ENCODE peak calls at places on chromosomes 4 and X, in ten cellular contexts. Q is OCI-LY7; T is uterus; I is upper lobe of right lung; E is iPS DF 6.9; D is foreskin keratinocyte; C is psoas muscle; U is CD8-positive, alpha-beta T cell; P is astrocyte; G is K562. L is an unnamed sample. For H3K4me1, the result is how much of the 10 kb centered on the place peaks cover.

GRCh38 chr4:107035711-107036601 is at the start of gene DKK2:
- DNase-seq in Q (no peak), T (no peak), I (peak), E (no peak), D (no peak), C (peak), U (no peak), P (peak), G (no peak), L (peak)

GRCh38 chrX:2577844-2578444 is 77.2 kb upstream of the DHRSX start:
- DNase-seq in Q (no peak), T (no peak), I (no peak), E (no peak), D (no peak), C (no peak), U (no peak), P (no peak), G (no peak), L (no peak)

GRCh38 chrX:129655547-129656248 is 942 bp upstream of the APLN start:
- DNase-seq in Q (peak), T (no peak), I (no peak), E (no peak), D (no peak), C (no peak), U (no peak), P (no peak), G (no peak), L (no peak)

GRCh38 chr4:16248605-16249004 is 22.3 kb upstream of the TAPT1 start:
- DNase-seq in Q (no peak), T (no peak), I (no peak), E (no peak), D (no peak), C (no peak), U (no peak), P (no peak), G (no peak), L (no peak)

GRCh38 chr4:146267826-146268225 is 53.5 kb downstream of the REELD1 start:
- DNase-seq in Q (no peak), T (no peak), I (no peak), E (no peak), D (no peak), C (no peak), U (no peak), P (no peak), G (no peak), L (no peak)

GRCh38 chr4:183746305-183747229 is 87.5 kb downstream of the TRAPPC11 start:
- DNase-seq in Q (no peak), T (no peak), I (no peak), E (no peak), D (no peak), C (peak), U (no peak), P (no peak), G (no peak), L (no peak)

GRCh38 chrX:72621163-72621562 is 48.5 kb upstream of the HDAC8 start:
- DNase-seq in Q (no peak), T (no peak), I (no peak), E (no peak), D (no peak), C (no peak), U (no peak), P (no peak), G (no peak), L (no peak)

GRCh38 chr4:145887241-145887964 is 51.2 kb downstream of the ZNF827 start:
- DNase-seq in Q (peak), T (peak), I (no peak), E (peak), D (peak), C (peak), U (no peak), P (peak), G (no peak), L (no peak)

GRCh38 chr4:100100985-100101384 is 89.3 kb downstream of the DDIT4L start:
- DNase-seq in Q (no peak), T (no peak), I (no peak), E (no peak), D (no peak), C (no peak), U (no peak), P (no peak), G (no peak), L (no peak)

GRCh38 chr4:177227636-177228035 is 82.0 kb upstream of the NEIL3 start:
- DNase-seq in Q (no peak), T (no peak), I (no peak), E (no peak), D (no peak), C (no peak), U (no peak), P (no peak), G (no peak), L (no peak)

GRCh38 chrX:133681897-133682296 is 266.6 kb upstream of the GPC4 start:
- DNase-seq in Q (no peak), T (no peak), I (no peak), E (no peak), D (peak), C (no peak), U (no peak), P (no peak), G (no peak), L (no peak)

GRCh38 chr4:145818001-145818400 is 120.6 kb downstream of the ZNF827 start:
- DNase-seq in Q (no peak), T (no peak), I (no peak), E (no peak), D (no peak), C (no peak), U (no peak), P (no peak), G (no peak), L (no peak)

GRCh38 chr4:2320152-2320551 is 58.2 kb upstream of the MXD4 start:
- DNase-seq in Q (no peak), T (no peak), I (no peak), E (no peak), D (no peak), C (no peak), U (no peak), P (no peak), G (no peak), L (peak)

GRCh38 chrX:19627081-19627480 is 111.8 kb upstream of the MAP3K15 start:
- DNase-seq in Q (no peak), T (no peak), I (no peak), E (no peak), D (no peak), C (peak), U (no peak), P (no peak), G (no peak), L (no peak)

GRCh38 chr4:54232151-54232688 is 3.1 kb downstream of the PDGFRA start:
- DNase-seq in Q (no peak), T (no peak), I (no peak), E (no peak), D (no peak), C (no peak), U (no peak), P (peak), G (no peak), L (no peak)

GRCh38 chrX:120813982-120814381 is 61.7 kb downstream of the CT47B1 start:
- DNase-seq in Q (no peak), T (no peak), I (no peak), E (no peak), D (no peak), C (no peak), U (no peak), P (no peak), G (no peak), L (no peak)

GRCh38 chrX:81215685-81216084 is 13.8 kb downstream of the SH3BGRL start:
- DNase-seq in Q (no peak), T (no peak), I (no peak), E (no peak), D (no peak), C (no peak), U (no peak), P (no peak), G (no peak), L (no peak)

GRCh38 chr4:142211444-142211843 is 575.1 kb downstream of the IL15 start:
- DNase-seq in Q (no peak), T (no peak), I (no peak), E (no peak), D (no peak), C (no peak), U (no peak), P (no peak), G (no peak), L (no peak)

GRCh38 chr4:113222006-113222405 is 172.6 kb downstream of the ANK2 start:
- DNase-seq in Q (no peak), T (no peak), I (no peak), E (no peak), D (no peak), C (no peak), U (no peak), P (peak), G (no peak), L (no peak)

GRCh38 chr4:137310593-137311490 is 221.5 kb downstream of the PCDH18 start:
- DNase-seq in Q (no peak), T (no peak), I (no peak), E (no peak), D (peak), C (no peak), U (no peak), P (peak), G (no peak), L (no peak)

GRCh38 chr4:137707626-137708025 is 175.3 kb upstream of the PCDH18 start:
- DNase-seq in Q (no peak), T (no peak), I (no peak), E (no peak), D (peak), C (no peak), U (no peak), P (peak), G (no peak), L (no peak)

GRCh38 chr4:128516568-128516967 is 229.0 kb upstream of the PGRMC2 start:
- DNase-seq in Q (no peak), T (no peak), I (no peak), E (no peak), D (no peak), C (no peak), U (no peak), P (peak), G (no peak), L (no peak)

GRCh38 chrX:108584617-108585211 is 145.1 kb downstream of the COL4A5 start:
- DNase-seq in Q (peak), T (no peak), I (no peak), E (peak), D (no peak), C (no peak), U (no peak), P (no peak), G (peak), L (no peak)

GRCh38 chr4:3473943-3474335 is 10.8 kb downstream of the DOK7 start:
- DNase-seq in Q (no peak), T (no peak), I (no peak), E (no peak), D (no peak), C (peak), U (no peak), P (no peak), G (no peak), L (no peak)

GRCh38 chrX:40484408-40485091 is 96.2 kb upstream of the ATP6AP2 start:
- DNase-seq in Q (no peak), T (no peak), I (no peak), E (no peak), D (no peak), C (no peak), U (no peak), P (no peak), G (no peak), L (no peak)

GRCh38 chr4:26871611-26872010 is 11.0 kb downstream of the STIM2 start:
- DNase-seq in Q (no peak), T (no peak), I (no peak), E (no peak), D (peak), C (no peak), U (no peak), P (peak), G (no peak), L (no peak)

GRCh38 chrX:40209951-40210617 is 112.3 kb upstream of the BCOR start:
- DNase-seq in Q (no peak), T (no peak), I (no peak), E (no peak), D (peak), C (no peak), U (no peak), P (peak), G (no peak), L (no peak)

GRCh38 chr4:67616478-67616877 is 58.0 kb downstream of the STAP1 start:
- DNase-seq in Q (no peak), T (no peak), I (no peak), E (no peak), D (no peak), C (no peak), U (no peak), P (no peak), G (no peak), L (no peak)
- H3K27ac ChIP-seq in Q (no peak), T (no peak), I (no peak), E (no peak), D (no peak), C (no peak), U (no peak), P (no peak), G (no peak), L (no peak)

DNA sequence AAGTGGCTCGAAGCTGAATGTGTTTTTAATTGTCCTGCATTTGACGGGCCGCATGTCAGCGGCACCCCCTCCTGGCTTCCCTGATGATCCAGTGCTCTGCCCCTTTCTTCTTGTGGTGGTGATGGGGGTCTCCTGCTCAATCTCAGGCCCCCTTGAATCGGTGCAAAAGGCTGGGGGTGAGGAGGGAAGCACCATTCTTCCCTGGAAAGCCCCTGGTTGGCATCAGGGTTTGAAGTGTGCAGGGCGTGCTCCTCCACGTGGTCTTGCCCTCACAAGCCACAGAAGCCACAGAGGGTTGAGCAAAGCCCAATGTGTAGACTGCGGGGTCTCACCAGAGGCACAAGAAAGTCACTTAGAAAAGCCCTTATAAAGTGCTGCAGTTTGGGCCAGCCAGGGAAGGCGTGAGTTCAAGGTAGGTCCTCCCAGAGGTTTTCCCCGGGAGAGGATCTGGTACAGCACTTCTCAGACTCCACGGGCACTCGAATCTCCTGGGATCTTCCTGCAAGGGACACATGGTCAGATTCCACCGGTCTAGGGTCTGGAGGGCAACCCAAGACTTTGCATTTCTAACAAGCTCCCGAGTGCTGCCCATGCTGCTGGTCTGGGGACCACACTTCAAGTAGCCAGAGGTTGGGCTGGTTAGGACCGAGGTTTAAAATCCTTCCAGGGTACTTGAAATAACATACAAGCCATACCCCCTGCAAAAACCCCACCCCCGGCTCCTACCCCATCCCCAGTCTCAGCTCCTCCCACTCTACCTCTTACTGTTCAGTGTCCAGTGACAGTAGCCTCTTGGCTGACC is 35.1 kb downstream of the PSAPL1 start:
- DNase-seq in Q (no peak), T (no peak), I (no peak), E (no peak), D (no peak), C (no peak), U (no peak), P (no peak), G (no peak), L (peak)
- H3K4me1 ChIP-seq in Q (under half), T (under half), I (under half), E (under half), D (under half), C (under half), U (under half), P (under half), G (under half), L (under half)

GRCh38 chrX:47500541-47500940 is 17.5 kb upstream of the ZNF41 start:
- DNase-seq in Q (no peak), T (no peak), I (no peak), E (no peak), D (no peak), C (no peak), U (no peak), P (no peak), G (no peak), L (no peak)
- H3K27ac ChIP-seq in Q (no peak), T (no peak), I (no peak), E (no peak), D (no peak), C (peak), U (no peak), P (no peak), G (no peak), L (no peak)

GRCh38 chr4:122832732-122833131 is 6.1 kb downstream of the FGF2 start:
- DNase-seq in Q (no peak), T (no peak), I (no peak), E (no peak), D (no peak), C (no peak), U (no peak), P (peak), G (no peak), L (no peak)

GRCh38 chr4:122827258-122827887 is 742 bp downstream of the FGF2 start:
- DNase-seq in Q (peak), T (peak), I (peak), E (no peak), D (no peak), C (peak), U (no peak), P (no peak), G (peak), L (peak)

GRCh38 chr4:122827899-122828601 is 1.4 kb downstream of the FGF2 start:
- DNase-seq in Q (peak), T (peak), I (no peak), E (peak), D (peak), C (no peak), U (no peak), P (peak), G (peak), L (no peak)

GRCh38 chr4:122831515-122832196 is 5.0 kb downstream of the FGF2 start:
- DNase-seq in Q (no peak), T (no peak), I (no peak), E (no peak), D (peak), C (no peak), U (no peak), P (peak), G (no peak), L (no peak)

GRCh38 chr4:122830392-122831095 is 3.9 kb downstream of the FGF2 start:
- DNase-seq in Q (no peak), T (peak), I (no peak), E (no peak), D (no peak), C (no peak), U (no peak), P (peak), G (no peak), L (no peak)
- H3K4me1 ChIP-seq in Q (under half), T (under half), I (under half), E (under half), D (under half), C (under half), U (under half), P (under half), G (under half), L (under half)

GRCh38 chr4:152045397-152045780 is 284.6 kb upstream of the GATB start:
- DNase-seq in Q (no peak), T (no peak), I (no peak), E (no peak), D (no peak), C (no peak), U (no peak), P (no peak), G (no peak), L (no peak)
- H3K27ac ChIP-seq in Q (no peak), T (no peak), I (no peak), E (no peak), D (no peak), C (no peak), U (no peak), P (no peak), G (no peak), L (no peak)

GRCh38 chr4:6697096-6697495 is 3.4 kb downstream of the S100P start:
- DNase-seq in Q (no peak), T (no peak), I (no peak), E (no peak), D (no peak), C (no peak), U (no peak), P (no peak), G (no peak), L (no peak)
- H3K4me1 ChIP-seq in Q (under half), T (under half), I (under half), E (under half), D (under half), C (under half), U (half or more), P (under half), G (under half), L (under half)

DNA sequence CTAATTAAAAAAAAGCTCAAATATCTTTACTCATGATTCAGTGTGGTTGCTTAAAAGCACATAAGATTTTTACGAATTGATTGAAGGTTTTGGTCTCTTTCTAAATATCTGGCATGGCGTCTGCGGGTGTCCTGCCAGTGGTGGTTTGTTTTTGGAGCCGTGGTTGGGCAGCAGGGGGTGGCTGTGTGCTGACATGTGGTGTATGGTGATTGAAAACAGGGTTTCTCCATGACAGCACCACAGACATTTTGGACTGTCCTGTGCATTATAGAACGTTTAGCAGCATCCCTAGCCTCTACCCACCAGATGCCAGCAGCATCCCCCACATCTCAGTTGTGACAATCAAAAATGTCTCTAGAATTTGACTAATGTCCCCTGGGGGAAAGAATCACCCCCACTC is 77.2 kb upstream of the MID1 start:
- DNase-seq in Q (no peak), T (no peak), I (no peak), E (no peak), D (no peak), C (no peak), U (no peak), P (no peak), G (no peak), L (no peak)
- H3K27ac ChIP-seq in Q (no peak), T (no peak), I (no peak), E (no peak), D (no peak), C (no peak), U (no peak), P (no peak), G (no peak), L (no peak)

DNA sequence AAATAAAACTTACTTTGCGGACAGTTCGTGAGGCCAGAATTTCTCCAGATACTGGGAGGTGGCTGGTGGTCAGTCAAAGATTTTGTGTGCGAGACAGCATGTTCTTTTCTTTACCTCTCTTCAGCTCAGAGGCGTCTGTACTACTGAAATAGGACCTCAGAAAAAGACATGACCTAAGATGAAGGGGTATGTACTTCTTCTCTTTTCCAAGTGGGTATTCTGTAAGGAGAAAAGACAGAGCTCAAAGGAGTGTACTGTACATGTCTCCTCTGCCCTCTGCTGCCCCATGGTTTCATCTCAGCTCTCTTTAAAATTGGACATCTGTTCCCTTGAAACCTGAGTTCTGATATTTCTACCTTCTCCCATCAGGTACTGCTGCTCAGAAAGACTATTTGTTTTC is 38.1 kb downstream of the SEPTIN11 start:
- DNase-seq in Q (no peak), T (no peak), I (no peak), E (no peak), D (no peak), C (no peak), U (no peak), P (no peak), G (no peak), L (no peak)
- H3K4me1 ChIP-seq in Q (under half), T (under half), I (half or more), E (under half), D (under half), C (under half), U (half or more), P (half or more), G (under half), L (under half)

L was measured in suprapubic skin.